ENCODE peak calls at places on chromosome 9, in five cellular contexts. Y, R, B, F and U are unnamed samples.

GRCh38 chr9:114989600-114990410 is 59.4 kb upstream of the TNFSF8 start:
- DNase-seq in Y (peak; percentile 74), R (no peak), B (no peak), F (no peak), U (no peak)

GRCh38 chr9:127405344-127406125 is 8.6 kb downstream of the SLC2A8 start:
- DNase-seq in Y (no peak), R (no peak), B (peak; percentile 81), F (no peak), U (no peak)

GRCh38 chr9:136538599-136539426 is 7.0 kb downstream of the NOTCH1 start:
- DNase-seq in Y (no peak), R (no peak), B (no peak), F (no peak), U (no peak)

GRCh38 chr9:136403538-136403914 is 3.6 kb upstream of the SNAPC4 start:
- DNase-seq in Y (no peak), R (no peak), B (no peak), F (no peak), U (no peak)

GRCh38 chr9:70415476-70415875 is 1.0 kb upstream of the KLF9 start:
- DNase-seq in Y (no peak), R (no peak), B (no peak), F (no peak), U (no peak)

GRCh38 chr9:92850898-92851297 is 26.9 kb downstream of the ZNF484 start:
- DNase-seq in Y (no peak), R (no peak), B (no peak), F (no peak), U (no peak)

GRCh38 chr9:137502008-137502913 is 43.1 kb upstream of the NSMF start:
- DNase-seq in Y (no peak), R (no peak), B (no peak), F (peak; percentile 21), U (no peak)

GRCh38 chr9:129860653-129861446 is 25.6 kb downstream of the USP20 start:
- DNase-seq in Y (no peak), R (no peak), B (peak; percentile 33), F (no peak), U (no peak)

GRCh38 chr9:134407123-134407779 is 81.0 kb downstream of the RXRA start:
- DNase-seq in Y (peak; percentile 86), R (peak; percentile 72), B (peak; percentile 96), F (peak; percentile 94), U (peak; percentile 59)

GRCh38 chr9:23011669-23012068 is 565.0 kb downstream of the DMRTA1 start:
- DNase-seq in Y (no peak), R (no peak), B (no peak), F (peak; percentile 49), U (no peak)

GRCh38 chr9:33265211-33265885 is 499 bp downstream of the CHMP5 start:
- DNase-seq in Y (no peak), R (no peak), B (peak; percentile 62), F (peak; percentile 24), U (no peak)

GRCh38 chr9:116414374-116414773 is 260.8 kb downstream of the PAPPA start:
- DNase-seq in Y (no peak), R (no peak), B (no peak), F (no peak), U (no peak)

GRCh38 chr9:32782476-32783167 is 718 bp upstream of the TMEM215 start:
- DNase-seq in Y (no peak), R (no peak), B (peak; percentile 42), F (no peak), U (no peak)

GRCh38 chr9:112338561-112338960 is 5.1 kb upstream of the PTBP3 start:
- DNase-seq in Y (no peak), R (no peak), B (no peak), F (peak; percentile 73), U (no peak)

GRCh38 chr9:6383551-6384225 is 29.3 kb upstream of the UHRF2 start:
- DNase-seq in Y (no peak), R (no peak), B (no peak), F (peak; percentile 60), U (no peak)

GRCh38 chr9:77897292-77897691 is 134.3 kb downstream of the GNAQ start:
- DNase-seq in Y (no peak), R (peak; percentile 42), B (no peak), F (peak; percentile 24), U (peak; percentile 95)

GRCh38 chr9:134181648-134182034 is 17.3 kb upstream of the RNU6ATAC start:
- DNase-seq in Y (no peak), R (no peak), B (no peak), F (no peak), U (no peak)

GRCh38 chr9:72884521-72884920 is 68.3 kb downstream of the ALDH1A1 start:
- DNase-seq in Y (no peak), R (no peak), B (no peak), F (no peak), U (no peak)

GRCh38 chr9:103804077-103804735 is 289.9 kb upstream of the SMC2 start:
- DNase-seq in Y (no peak), R (no peak), B (no peak), F (peak; percentile 94), U (no peak)

GRCh38 chr9:71990466-71990865 is 69.9 kb downstream of the C9orf57 start:
- DNase-seq in Y (no peak), R (no peak), B (no peak), F (peak; percentile 54), U (no peak)

GRCh38 chr9:87869082-87869481 is 13.6 kb upstream of the SPATA31E1 start:
- DNase-seq in Y (no peak), R (no peak), B (no peak), F (peak; percentile 22), U (no peak)

GRCh38 chr9:26066237-26066636 is 388.0 kb upstream of the TUSC1 start:
- DNase-seq in Y (no peak), R (no peak), B (no peak), F (no peak), U (no peak)

GRCh38 chr9:71740199-71740598 is 28.1 kb downstream of the CEMIP2 start:
- DNase-seq in Y (no peak), R (no peak), B (no peak), F (no peak), U (no peak)

GRCh38 chr9:125254231-125254630 is 7.4 kb upstream of the GAPVD1 start:
- DNase-seq in Y (no peak), R (no peak), B (no peak), F (no peak), U (no peak)

GRCh38 chr9:109889456-109889855 is 109.5 kb downstream of the PALM2AKAP2 start:
- DNase-seq in Y (no peak), R (no peak), B (no peak), F (no peak), U (no peak)

GRCh38 chr9:115640887-115641286 is 512.7 kb upstream of the PAPPA start:
- DNase-seq in Y (no peak), R (no peak), B (no peak), F (peak; percentile 94), U (no peak)

GRCh38 chr9:125522328-125522725 is 184.7 kb downstream of the MAPKAP1 start:
- DNase-seq in Y (no peak), R (no peak), B (no peak), F (peak; percentile 71), U (no peak)

GRCh38 chr9:16704489-16705111 is 165.9 kb downstream of the BNC2 start:
- DNase-seq in Y (no peak), R (no peak), B (peak; percentile 64), F (peak; percentile 79), U (no peak)

GRCh38 chr9:122099271-122099869 is 6.3 kb upstream of the TTLL11 start:
- DNase-seq in Y (peak; percentile 73), R (peak; percentile 60), B (peak; percentile 92), F (peak; percentile 84), U (peak; percentile 85)